ENCODE peak calls at places on chromosomes 5 and 9, in four cellular contexts. N is cardiac fibroblast, L is esophagus squamous epithelium, H is GM20000. T is an unnamed sample.

GRCh38 chr5:18954239-18954638 is 1033.8 kb downstream of the CDH18 start:
- DNase-seq in N (no peak), H (no peak), L (no peak), T (no peak)

GRCh38 chr5:40046792-40047191 is 622.0 kb upstream of the DAB2 start:
- DNase-seq in N (peak), H (no peak), L (no peak), T (no peak)

GRCh38 chr9:105308448-105309412 is 64.3 kb downstream of the SLC44A1 start:
- DNase-seq in L (no peak), N (no peak), H (no peak), T (no peak)

GRCh38 chr9:116377179-116377790 is 223.7 kb downstream of the PAPPA start:
- DNase-seq in H (no peak), L (no peak), N (peak), T (no peak)

GRCh38 chr5:65062684-65063083 is 294.0 kb downstream of the CWC27 start:
- DNase-seq in N (peak), H (no peak), L (no peak), T (no peak)

GRCh38 chr5:113682497-113683136 is 169.1 kb downstream of the YTHDC2 start:
- DNase-seq in N (peak), L (no peak), H (no peak), T (no peak)

GRCh38 chr5:171907731-171908343 is 98.6 kb downstream of the FBXW11 start:
- DNase-seq in H (peak), L (no peak), N (peak), T (peak)

GRCh38 chr9:130661461-130662098 is 2.8 kb upstream of the PRDM12 start:
- DNase-seq in H (no peak), L (no peak), N (no peak), T (no peak)

GRCh38 chr5:158397278-158397677 is 538.3 kb upstream of the CLINT1 start:
- DNase-seq in H (no peak), L (no peak), N (no peak), T (no peak)

GRCh38 chr5:140362311-140362710 is 2.3 kb downstream of the SLC4A9 start:
- DNase-seq in L (no peak), H (no peak), N (no peak), T (no peak)

GRCh38 chr5:120678279-120678678 is 214.2 kb downstream of the PRR16 start:
- DNase-seq in N (peak), H (no peak), L (no peak), T (no peak)

GRCh38 chr9:124139001-124139400 is 118.7 kb upstream of the NEK6 start:
- DNase-seq in H (no peak), L (no peak), N (peak), T (no peak)

GRCh38 chr5:139745121-139745799 is 50.3 kb upstream of the PSD2 start:
- DNase-seq in L (no peak), H (no peak), N (peak), T (peak)

GRCh38 chr5:127758884-127759283 is 55.7 kb downstream of the CCDC192 start:
- DNase-seq in N (peak), H (no peak), L (no peak), T (no peak)

GRCh38 chr5:122101636-122102285 is 23.7 kb upstream of the LOX start:
- DNase-seq in L (no peak), H (no peak), N (peak), T (no peak)

GRCh38 chr5:73299017-73299630 is 126.1 kb downstream of the TMEM174 start:
- DNase-seq in H (peak), N (no peak), L (no peak), T (no peak)
- TF ChIP-seq CTCF in H (no peak), N (no peak), L (no peak), T (peak)

GRCh38 chr5:160233847-160234246 is 4.5 kb downstream of the FABP6 start:
- DNase-seq in H (no peak), L (no peak), N (no peak), T (no peak)
- TF ChIP-seq CTCF in H (no peak), L (no peak), N (no peak), T (no peak)

DNA sequence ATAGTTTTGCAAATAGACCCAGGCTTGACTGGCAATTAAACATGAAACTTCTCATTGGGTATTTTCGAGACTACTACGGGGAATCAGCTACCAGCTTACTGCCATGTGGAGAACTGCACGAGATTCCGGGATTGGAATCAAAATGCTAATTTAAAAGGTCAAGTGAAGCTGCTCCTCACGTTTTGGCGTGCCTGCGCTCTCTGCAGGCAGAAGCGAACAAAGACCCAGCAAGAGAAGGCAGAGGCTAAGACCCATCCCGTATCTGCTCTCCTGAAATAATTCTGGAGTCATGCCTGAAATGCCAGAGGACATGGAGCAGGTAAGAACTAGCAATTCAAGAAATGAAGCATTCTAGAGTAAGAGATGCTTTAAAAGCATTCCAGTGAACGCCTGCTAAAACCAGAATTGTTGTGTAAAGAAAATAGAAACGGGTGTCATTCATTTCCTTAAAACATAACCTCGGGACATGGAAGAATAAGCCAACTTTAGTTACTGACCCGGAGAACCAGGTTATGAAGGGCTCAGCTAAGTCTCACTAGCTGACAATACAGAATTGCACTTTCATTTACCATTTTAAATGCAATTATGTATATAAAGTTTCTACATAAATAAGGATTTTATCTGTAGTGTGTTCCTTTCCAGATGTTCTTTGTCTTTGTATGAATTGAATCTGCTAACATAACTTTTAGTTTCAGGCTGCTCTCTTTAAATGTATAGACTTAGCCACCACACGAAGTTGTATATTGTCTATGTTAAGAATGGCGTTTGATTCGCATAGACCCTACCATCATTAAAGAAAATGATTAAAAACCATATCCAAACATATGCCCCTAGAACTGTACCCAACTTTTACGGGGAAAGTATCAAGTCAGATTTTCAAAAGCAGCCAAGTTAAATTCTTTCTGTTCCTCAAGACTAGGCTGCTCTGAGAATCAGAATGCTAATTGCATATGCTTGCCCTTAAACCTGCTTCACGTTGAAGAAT is 2.0 kb upstream of the MAT2B start:
- DNase-seq in L (no peak), H (peak), N (peak), T (peak)
- TF ChIP-seq CTCF in L (no peak), H (peak), N (peak), T (peak)

GRCh38 chr9:91676042-91676441 is 252.4 kb upstream of the NFIL3 start:
- DNase-seq in L (no peak), N (no peak), H (no peak), T (no peak)
- TF ChIP-seq CTCF in L (no peak), N (peak), H (no peak), T (no peak)

DNA sequence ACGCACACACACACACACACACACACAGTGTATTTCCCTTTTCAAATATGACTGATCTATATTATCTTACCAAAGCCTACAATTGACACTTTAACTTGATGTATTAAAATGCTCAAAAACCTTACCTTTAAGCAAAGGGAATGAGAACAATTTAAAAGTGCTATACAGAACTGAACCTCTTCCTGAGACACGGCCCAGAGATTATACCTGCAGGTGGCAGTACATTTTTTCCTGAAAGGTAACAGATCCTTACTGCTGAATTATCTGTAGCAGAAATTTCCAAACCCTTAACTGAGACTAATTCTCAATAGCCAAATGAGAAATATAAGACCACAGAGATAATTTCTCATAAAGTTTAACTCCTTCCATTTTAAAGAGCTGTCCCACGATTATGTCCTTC is 91.1 kb downstream of the MYO10 start:
- DNase-seq in N (no peak), L (no peak), H (no peak), T (no peak)
- TF ChIP-seq CTCF in N (no peak), L (no peak), H (no peak), T (no peak)

DNA sequence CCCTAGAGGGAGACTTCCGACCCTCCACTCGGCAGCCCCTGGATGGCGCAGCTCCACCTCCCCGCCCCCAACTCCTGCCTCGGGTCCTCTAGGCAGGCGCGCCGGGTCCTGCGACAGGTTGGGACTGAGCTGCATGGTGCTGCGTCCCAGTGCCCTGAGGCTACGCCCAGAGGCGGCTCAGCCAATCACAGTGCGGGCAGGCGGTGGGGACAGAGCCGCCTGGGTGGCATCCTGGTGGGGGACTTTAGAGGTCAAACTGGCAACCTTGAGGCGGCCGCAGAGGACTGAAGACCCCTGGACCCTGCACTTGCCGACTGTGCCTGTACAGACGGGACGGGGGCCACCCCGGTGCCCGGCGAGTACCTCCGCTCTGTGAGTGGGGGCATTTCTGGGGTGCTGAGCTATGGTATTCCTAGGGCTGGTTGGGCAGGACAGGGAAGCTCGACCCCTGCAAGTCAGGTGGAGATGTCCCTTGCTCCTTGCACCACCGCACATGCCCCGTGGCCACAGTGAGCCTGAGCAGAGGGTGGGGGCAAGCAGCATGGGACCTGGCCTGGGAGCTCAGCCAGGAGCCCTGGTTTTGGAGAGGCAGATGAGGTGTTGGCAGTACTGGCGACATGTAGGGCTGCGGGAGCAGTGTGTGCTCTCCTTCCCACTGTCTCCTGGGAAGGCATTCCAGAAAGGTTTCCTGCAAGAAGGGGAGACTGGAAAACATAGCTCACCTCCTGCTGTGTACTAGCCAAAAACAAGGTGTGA is 45.5 kb downstream of the CTSL start:
- DNase-seq in N (no peak), L (no peak), H (no peak), T (no peak)
- TF ChIP-seq CTCF in N (no peak), L (no peak), H (no peak), T (no peak)

T was measured in activated CD8-positive, alpha-beta T cell treated with anti-CD3 and anti-CD28 coated beads for 36 hours.